ENCODE peak calls at places on chromosome 14, in five cellular contexts. I is psoas muscle; F is K562; J is stimulated activated CD4-positive, alpha-beta T cell treated with anti-CD3 and anti-CD28 coated beads, Interleukin-12 subunit alpha, Interleukin-12 subunit beta, amount 100 ng/mL, for 4 hours; U is T-helper 9 cell. S is an unnamed sample.

GRCh38 chr14:93889739-93890138 is 37.4 kb upstream of the FAM181A start:
- DNase-seq in U (no peak), J (no peak), F (no peak), I (no peak), S (no peak)

GRCh38 chr14:75477881-75478280 is 44.4 kb upstream of the BATF start:
- DNase-seq in I (no peak), F (no peak), U (no peak), J (no peak), S (no peak)

GRCh38 chr14:100110801-100111200 is 45.6 kb downstream of the EVL start:
- DNase-seq in I (no peak), J (no peak), U (no peak), F (no peak), S (no peak)

GRCh38 chr14:50371546-50371945 is 25.1 kb downstream of the CDKL1 start:
- DNase-seq in U (no peak), J (no peak), I (no peak), F (no peak), S (no peak)

GRCh38 chr14:60094306-60094897 is 2.7 kb downstream of the PCNX4 start:
- DNase-seq in J (no peak), I (no peak), F (peak), U (no peak), S (no peak)

GRCh38 chr14:81062816-81063215 is 107.4 kb downstream of the TSHR start:
- DNase-seq in U (no peak), F (peak), J (no peak), I (no peak), S (peak)

GRCh38 chr14:74257078-74257987 is 18.1 kb downstream of the VSX2 start:
- DNase-seq in F (peak), J (peak), I (peak), U (peak), S (peak)

GRCh38 chr14:105433161-105433605 is 13.6 kb downstream of the MTA1 start:
- DNase-seq in F (no peak), J (no peak), U (no peak), I (no peak), S (no peak)

GRCh38 chr14:68440776-68441175 is 352.1 kb downstream of the ZFP36L1 start:
- DNase-seq in I (no peak), F (no peak), U (no peak), J (no peak), S (no peak)

GRCh38 chr14:73741386-73741875 is 27.2 kb upstream of the PNMA1 start:
- DNase-seq in U (peak), I (peak), F (peak), J (peak), S (no peak)

GRCh38 chr14:92493024-92493423 is 20.6 kb upstream of the RIN3 start:
- DNase-seq in J (no peak), I (no peak), U (no peak), F (no peak), S (no peak)

GRCh38 chr14:101549154-101549553 is 12.1 kb upstream of the DIO3 start:
- DNase-seq in U (no peak), F (no peak), J (no peak), I (no peak), S (no peak)

GRCh38 chr14:72495668-72496067 is 398.2 kb downstream of the DPF3 start:
- DNase-seq in J (no peak), F (no peak), I (no peak), U (no peak), S (no peak)

GRCh38 chr14:24365600-24366374 is 2.2 kb upstream of the NFATC4 start:
- DNase-seq in J (peak), F (no peak), I (peak), U (peak), S (peak)